ENCODE peak calls at places on chromosomes 7 and 10, in five cellular contexts. One of them, this sample, is unnamed.
A peak's percentile ranks its signal among the peaks of the same experiment; 100 is the strongest.

GRCh38 chr10:124917168-124917938 is 24.6 kb upstream of the ZRANB1 start:
- DNase-seq in GM03348: peak; percentile 60
- DNase-seq in NCI-H226: no peak
- DNase-seq in T-helper 2 cell: no peak
- DNase-seq in epithelial cell of prostate: no peak
- DNase-seq in this sample: peak; percentile 67

GRCh38 chr7:5695037-5695708 is 86.3 kb downstream of the RNF216 start:
- DNase-seq in GM03348: peak; percentile 78
- DNase-seq in NCI-H226: no peak
- DNase-seq in T-helper 2 cell: peak; percentile 56
- DNase-seq in epithelial cell of prostate: no peak
- DNase-seq in this sample: no peak

GRCh38 chr10:9102026-9102425 is 1047.5 kb downstream of the GATA3 start:
- DNase-seq in GM03348: no peak
- DNase-seq in NCI-H226: no peak
- DNase-seq in T-helper 2 cell: no peak
- DNase-seq in epithelial cell of prostate: peak; percentile 12
- DNase-seq in this sample: no peak

GRCh38 chr7:159104188-159105030 is 40.3 kb downstream of the VIPR2 start:
- DNase-seq in GM03348: no peak
- DNase-seq in NCI-H226: no peak
- DNase-seq in T-helper 2 cell: no peak
- DNase-seq in epithelial cell of prostate: no peak
- DNase-seq in this sample: no peak

GRCh38 chr7:85094046-85094720 is 92.7 kb downstream of the SEMA3D start:
- DNase-seq in GM03348: no peak
- DNase-seq in NCI-H226: no peak
- DNase-seq in T-helper 2 cell: no peak
- DNase-seq in epithelial cell of prostate: no peak
- DNase-seq in this sample: no peak

GRCh38 chr7:23249486-23249885 is 2.9 kb downstream of the GPNMB start:
- DNase-seq in GM03348: no peak
- DNase-seq in NCI-H226: no peak
- DNase-seq in T-helper 2 cell: no peak
- DNase-seq in epithelial cell of prostate: no peak
- DNase-seq in this sample: no peak

GRCh38 chr10:108783897-108784296 is 1139.4 kb downstream of the XPNPEP1 start:
- DNase-seq in GM03348: peak; percentile 23
- DNase-seq in NCI-H226: no peak
- DNase-seq in T-helper 2 cell: no peak
- DNase-seq in epithelial cell of prostate: no peak
- DNase-seq in this sample: no peak

GRCh38 chr10:65793738-65794425 is 1132.0 kb upstream of the LRRTM3 start:
- DNase-seq in GM03348: no peak
- DNase-seq in NCI-H226: no peak
- DNase-seq in T-helper 2 cell: no peak
- DNase-seq in epithelial cell of prostate: no peak
- DNase-seq in this sample: no peak

GRCh38 chr7:128421384-128421783 is 11.6 kb upstream of the IMPDH1 start:
- DNase-seq in GM03348: no peak
- DNase-seq in NCI-H226: no peak
- DNase-seq in T-helper 2 cell: no peak
- DNase-seq in epithelial cell of prostate: no peak
- DNase-seq in this sample: no peak

GRCh38 chr10:11878776-11879175 is 55.6 kb downstream of the PROSER2 start:
- DNase-seq in GM03348: no peak
- DNase-seq in NCI-H226: no peak
- DNase-seq in T-helper 2 cell: no peak
- DNase-seq in epithelial cell of prostate: no peak
- DNase-seq in this sample: no peak

GRCh38 chr10:11687357-11687771 is 54.8 kb upstream of the ECHDC3 start:
- DNase-seq in GM03348: no peak
- DNase-seq in NCI-H226: no peak
- DNase-seq in T-helper 2 cell: no peak
- DNase-seq in epithelial cell of prostate: peak; percentile 92
- DNase-seq in this sample: peak; percentile 97

GRCh38 chr7:87110778-87111177 is 41.5 kb upstream of the DMTF1 start:
- DNase-seq in GM03348: peak; percentile 8
- DNase-seq in NCI-H226: peak; percentile 78
- DNase-seq in T-helper 2 cell: no peak
- DNase-seq in epithelial cell of prostate: no peak
- DNase-seq in this sample: peak; percentile 47

GRCh38 chr7:116273283-116273917 is 63.1 kb downstream of the TES start:
- DNase-seq in GM03348: no peak
- DNase-seq in NCI-H226: no peak
- DNase-seq in T-helper 2 cell: no peak
- DNase-seq in epithelial cell of prostate: no peak
- DNase-seq in this sample: no peak

GRCh38 chr7:22403344-22403743 is 46.4 kb upstream of the RAPGEF5 start:
- DNase-seq in GM03348: no peak
- DNase-seq in NCI-H226: no peak
- DNase-seq in T-helper 2 cell: no peak
- DNase-seq in epithelial cell of prostate: no peak
- DNase-seq in this sample: no peak

GRCh38 chr7:69599211-69599878 is 1.1 kb downstream of the AUTS2 start:
- DNase-seq in GM03348: peak; percentile 55
- DNase-seq in NCI-H226: no peak
- DNase-seq in T-helper 2 cell: no peak
- DNase-seq in epithelial cell of prostate: no peak
- DNase-seq in this sample: no peak

GRCh38 chr10:44034946-44035345 is 350.0 kb downstream of the CXCL12 start:
- DNase-seq in GM03348: no peak
- DNase-seq in NCI-H226: no peak
- DNase-seq in T-helper 2 cell: no peak
- DNase-seq in epithelial cell of prostate: no peak
- DNase-seq in this sample: no peak

GRCh38 chr7:105521027-105521730 is 892 bp downstream of the PUS7 start:
- DNase-seq in GM03348: peak; percentile 13
- DNase-seq in NCI-H226: peak; percentile 2
- DNase-seq in T-helper 2 cell: peak; percentile 6
- DNase-seq in epithelial cell of prostate: no peak
- DNase-seq in this sample: peak; percentile 60

GRCh38 chr7:44145419-44145968 is 4.4 kb upstream of the MYL7 start:
- DNase-seq in GM03348: no peak
- DNase-seq in NCI-H226: no peak
- DNase-seq in T-helper 2 cell: peak; percentile 56
- DNase-seq in epithelial cell of prostate: no peak
- DNase-seq in this sample: no peak

GRCh38 chr7:3461923-3462322 is 160.9 kb downstream of the SDK1 start:
- DNase-seq in GM03348: no peak
- DNase-seq in NCI-H226: no peak
- DNase-seq in T-helper 2 cell: peak; percentile 62
- DNase-seq in epithelial cell of prostate: no peak
- DNase-seq in this sample: no peak

This sample was measured in trophoblast cell.